ENCODE peak calls at places on chromosomes 7 and 10, in six cellular contexts. H is psoas muscle, F is heart left ventricle, A is SK-N-SH, T is prostate gland, E is mammary epithelial cell. B is an unnamed sample.

GRCh38 chr7:148711191-148712102 is 12.7 kb downstream of the CUL1 start:
- DNase-seq in H (no peak), F (no peak), A (no peak), T (no peak), E (no peak), B (no peak)

GRCh38 chr7:140015471-140015970 is 47.2 kb downstream of the PARP12 start:
- DNase-seq in H (no peak), F (no peak), A (no peak), T (no peak), E (no peak), B (no peak)

GRCh38 chr7:85115862-85116261 is 71.0 kb downstream of the SEMA3D start:
- DNase-seq in H (no peak), F (no peak), A (no peak), T (no peak), E (no peak), B (no peak)

GRCh38 chr7:121531175-121532070 is 135.3 kb upstream of the FAM3C start:
- DNase-seq in H (no peak), F (no peak), A (no peak), T (no peak), E (peak; percentile 56), B (peak; percentile 92)

GRCh38 chr10:132500781-132501415 is 36.7 kb upstream of the INPP5A start:
- DNase-seq in H (no peak), F (no peak), A (no peak), T (no peak), E (no peak), B (no peak)

GRCh38 chr10:24884793-24885192 is 67.6 kb downstream of the PRTFDC1 start:
- DNase-seq in H (no peak), F (no peak), A (no peak), T (no peak), E (no peak), B (no peak)

GRCh38 chr10:15325243-15326002 is 45.7 kb downstream of the FAM171A1 start:
- DNase-seq in H (peak; percentile 27), F (peak; percentile 69), A (no peak), T (no peak), E (peak; percentile 48), B (peak; percentile 20)

GRCh38 chr7:74134117-74134539 is 40.0 kb upstream of the EIF4H start:
- DNase-seq in H (no peak), F (no peak), A (no peak), T (no peak), E (peak; percentile 11), B (no peak)

GRCh38 chr7:151276651-151277590 is 28.4 kb upstream of the SMARCD3 start:
- DNase-seq in H (peak; percentile 63), F (peak; percentile 55), A (peak; percentile 98), T (peak; percentile 70), E (peak; percentile 58), B (no peak)

GRCh38 chr10:132750936-132751335 is 35.0 kb downstream of the NKX6-2 start:
- DNase-seq in H (no peak), F (no peak), A (no peak), T (no peak), E (no peak), B (no peak)

GRCh38 chr7:36735172-36735571 is 10.9 kb upstream of the AOAH start:
- DNase-seq in H (no peak), F (no peak), A (no peak), T (no peak), E (peak; percentile 37), B (no peak)

GRCh38 chr10:113557389-113558321 is 4.8 kb downstream of the HABP2 start:
- DNase-seq in H (no peak), F (no peak), A (peak; percentile 60), T (no peak), E (no peak), B (no peak)

GRCh38 chr7:151083071-151083823 is at the start of gene TMUB1:
- DNase-seq in H (peak; percentile 84), F (peak; percentile 87), A (peak; percentile 88), T (peak; percentile 69), E (peak; percentile 35), B (no peak)

GRCh38 chr10:93488956-93489528 is 6.9 kb upstream of the MYOF start:
- DNase-seq in H (no peak), F (no peak), A (no peak), T (no peak), E (no peak), B (no peak)

GRCh38 chr10:132876967-132877366 is 65.4 kb downstream of the CFAP46 start:
- DNase-seq in H (no peak), F (no peak), A (no peak), T (no peak), E (no peak), B (no peak)

GRCh38 chr10:79356104-79356503 is 8.8 kb downstream of the PPIF start:
- DNase-seq in H (no peak), F (no peak), A (no peak), T (no peak), E (no peak), B (no peak)

GRCh38 chr7:36010656-36011587 is 142.1 kb upstream of the EEPD1 start:
- DNase-seq in H (no peak), F (no peak), A (no peak), T (no peak), E (no peak), B (no peak)

GRCh38 chr10:52578871-52579405 is 193.6 kb downstream of the MBL2 start:
- DNase-seq in H (no peak), F (no peak), A (no peak), T (no peak), E (no peak), B (no peak)

GRCh38 chr7:159065852-159066480 is 78.7 kb downstream of the VIPR2 start:
- DNase-seq in H (no peak), F (no peak), A (no peak), T (no peak), E (no peak), B (no peak)

GRCh38 chr7:7765422-7765821 is 47.0 kb upstream of the RPA3 start:
- DNase-seq in H (no peak), F (no peak), A (no peak), T (no peak), E (peak; percentile 68), B (peak; percentile 74)

GRCh38 chr7:83798489-83798888 is 149.6 kb upstream of the SEMA3E start:
- DNase-seq in H (no peak), F (no peak), A (no peak), T (no peak), E (no peak), B (no peak)

GRCh38 chr7:55198634-55199366 is 166.3 kb upstream of the LANCL2 start:
- DNase-seq in H (no peak), F (no peak), A (no peak), T (no peak), E (no peak), B (no peak)

GRCh38 chr10:83012866-83013265 is 1126.4 kb upstream of the GHITM start:
- DNase-seq in H (no peak), F (no peak), A (no peak), T (no peak), E (peak; percentile 48), B (no peak)

GRCh38 chr10:103835121-103836045 is 20.0 kb downstream of the SH3PXD2A start:
- DNase-seq in H (peak; percentile 70), F (peak; percentile 87), A (no peak), T (no peak), E (no peak), B (no peak)

GRCh38 chr7:46982928-46983327 is 599.0 kb downstream of the TNS3 start:
- DNase-seq in H (no peak), F (no peak), A (no peak), T (no peak), E (no peak), B (no peak)

GRCh38 chr7:48170506-48170905 is 752 bp upstream of the ABCA13 start:
- DNase-seq in H (no peak), F (no peak), A (no peak), T (no peak), E (no peak), B (no peak)

GRCh38 chr7:136163333-136163732 is 186.2 kb upstream of the MTPN start:
- DNase-seq in H (no peak), F (no peak), A (no peak), T (no peak), E (no peak), B (no peak)

GRCh38 chr10:3067045-3067858 is at the start of gene PFKP:
- DNase-seq in H (peak; percentile 48), F (no peak), A (peak; percentile 89), T (peak; percentile 53), E (peak; percentile 39), B (no peak)

GRCh38 chr7:22387583-22387982 is 30.6 kb upstream of the RAPGEF5 start:
- DNase-seq in H (peak; percentile 18), F (peak; percentile 28), A (no peak), T (no peak), E (no peak), B (no peak)

GRCh38 chr7:116541951-116542350 is 17.1 kb downstream of the CAV1 start:
- DNase-seq in H (no peak), F (no peak), A (no peak), T (no peak), E (no peak), B (no peak)

GRCh38 chr10:21257919-21258318 is 267.6 kb downstream of the SKIDA1 start:
- DNase-seq in H (no peak), F (no peak), A (no peak), T (no peak), E (no peak), B (no peak)

GRCh38 chr7:99008921-99009530 is 130.7 kb downstream of the TRRAP start:
- DNase-seq in H (no peak), F (no peak), A (no peak), T (no peak), E (no peak), B (no peak)

GRCh38 chr10:122551450-122551849 is 9.1 kb upstream of the DMBT1 start:
- DNase-seq in H (no peak), F (peak; percentile 41), A (no peak), T (no peak), E (no peak), B (no peak)

GRCh38 chr7:44196450-44196872 is 4.3 kb upstream of the YKT6 start:
- DNase-seq in H (no peak), F (no peak), A (peak; percentile 81), T (no peak), E (no peak), B (no peak)

GRCh38 chr7:94041529-94041928 is 37.4 kb upstream of the BET1 start:
- DNase-seq in H (no peak), F (no peak), A (no peak), T (no peak), E (peak; percentile 42), B (no peak)

GRCh38 chr10:73940634-73941221 is 29.8 kb downstream of the PLAU start:
- DNase-seq in H (peak; percentile 90), F (peak; percentile 90), A (peak; percentile 91), T (peak; percentile 76), E (peak; percentile 51), B (no peak)
- H3K27ac ChIP-seq in H (peak overlapping the region; percentile 93), F (no peak overlapping the region), A (no peak overlapping the region), T (no peak overlapping the region), E (peak overlapping the region; percentile 55), B (peak overlapping the region; percentile 3)

GRCh38 chr10:1873916-1874315 is 136.6 kb upstream of the ADARB2 start:
- DNase-seq in H (no peak), F (no peak), A (no peak), T (no peak), E (no peak), B (no peak)
- H3K27ac ChIP-seq in H (no peak overlapping the region), F (no peak overlapping the region), A (no peak overlapping the region), T (no peak overlapping the region), E (no peak overlapping the region), B (no peak overlapping the region)

GRCh38 chr7:108076141-108076540 is 54.0 kb downstream of the LAMB4 start:
- DNase-seq in H (no peak), F (no peak), A (no peak), T (no peak), E (no peak), B (no peak)
- H3K27ac ChIP-seq in H (no peak overlapping the region), F (no peak overlapping the region), A (no peak overlapping the region), T (no peak overlapping the region), E (no peak overlapping the region), B (no peak overlapping the region)

GRCh38 chr10:48792121-48792520 is 107.4 kb downstream of the WDFY4 start:
- DNase-seq in H (no peak), F (no peak), A (no peak), T (no peak), E (no peak), B (no peak)
- H3K27ac ChIP-seq in H (no peak overlapping the region), F (no peak overlapping the region), A (no peak overlapping the region), T (no peak overlapping the region), E (no peak overlapping the region), B (peak overlapping the region; percentile 48)